ENCODE peak calls at places on chromosomes 12 and 14, in seven cellular contexts. T is ACHN; X is nephron progenitor cell; Z is HTR-8/SVneo; K is activated T-helper 1 cell treated with anti-CD3 and anti-CD28 coated beads, Interleukin-2, amount 50 U/mL, for 16 hours; L is NCI-H2081; R is Daoy. Q is an unnamed sample.
A peak's percentile ranks its signal among the peaks of the same experiment; 100 is the strongest.

GRCh38 chr14:99213101-99213500 is 58.9 kb downstream of the BCL11B start:
- DNase-seq in T (no peak), X (no peak), Z (no peak), K (no peak), L (no peak), R (no peak), Q (no peak)

GRCh38 chr12:89673603-89674002 is 35.0 kb downstream of the ATP2B1 start:
- DNase-seq in T (no peak), X (no peak), Z (no peak), K (no peak), L (no peak), R (no peak), Q (no peak)

GRCh38 chr12:104669851-104670337 is 213.1 kb downstream of the CHST11 start:
- DNase-seq in T (no peak), X (no peak), Z (no peak), K (no peak), L (no peak), R (peak; percentile 28), Q (no peak)

GRCh38 chr14:59771577-59771976 is 99.0 kb downstream of the RTN1 start:
- DNase-seq in T (no peak), X (no peak), Z (no peak), K (no peak), L (peak; percentile 81), R (peak; percentile 50), Q (no peak)

GRCh38 chr12:93174048-93174447 is 203.7 kb upstream of the NUDT4 start:
- DNase-seq in T (no peak), X (no peak), Z (peak; percentile 43), K (no peak), L (no peak), R (no peak), Q (no peak)

GRCh38 chr14:21734457-21735074 is 60.9 kb upstream of the OR4E1 start:
- DNase-seq in T (peak; percentile 57), X (peak; percentile 35), Z (peak; percentile 30), K (peak; percentile 6), L (peak; percentile 38), R (peak; percentile 73), Q (no peak)

GRCh38 chr14:54697806-54698205 is 130.9 kb downstream of the SAMD4A start:
- DNase-seq in T (no peak), X (no peak), Z (no peak), K (no peak), L (no peak), R (no peak), Q (no peak)

GRCh38 chr12:3428631-3429030 is 62.4 kb upstream of the PRMT8 start:
- DNase-seq in T (no peak), X (no peak), Z (no peak), K (no peak), L (no peak), R (no peak), Q (no peak)

GRCh38 chr12:31896514-31897039 is 62.6 kb upstream of the RESF1 start:
- DNase-seq in T (no peak), X (no peak), Z (no peak), K (peak; percentile 72), L (no peak), R (peak; percentile 33), Q (peak; percentile 61)

Q was measured in central memory CD8-positive, alpha-beta T cell.